ENCODE peak calls at places on chromosome 6, in seven cellular contexts. D, M, Q, P, V, C and T are unnamed samples.

GRCh38 chr6:111657146-111657545 is 51.5 kb upstream of the TRAF3IP2 start:
- DNase-seq in D (peak), M (no peak), Q (no peak), P (no peak), V (no peak), C (no peak), T (no peak)

GRCh38 chr6:148263010-148263409 is 79.6 kb upstream of the SASH1 start:
- DNase-seq in D (no peak), M (no peak), Q (no peak), P (no peak), V (no peak), C (no peak), T (no peak)

GRCh38 chr6:127792616-127793015 is 108.2 kb downstream of the THEMIS start:
- DNase-seq in D (no peak), M (no peak), Q (no peak), P (no peak), V (no peak), C (no peak), T (no peak)

GRCh38 chr6:137315081-137315480 is 95.9 kb upstream of the IFNGR1 start:
- DNase-seq in D (peak), M (no peak), Q (no peak), P (no peak), V (no peak), C (no peak), T (no peak)

GRCh38 chr6:164379786-164380185 is 929.6 kb downstream of the C6orf118 start:
- DNase-seq in D (no peak), M (no peak), Q (no peak), P (no peak), V (no peak), C (no peak), T (no peak)

GRCh38 chr6:89243331-89243629 is 26.1 kb upstream of the GABRR1 start:
- DNase-seq in D (no peak), M (no peak), Q (no peak), P (peak), V (no peak), C (no peak), T (no peak)

GRCh38 chr6:74458536-74458935 is 747.3 kb downstream of the COL12A1 start:
- DNase-seq in D (no peak), M (no peak), Q (no peak), P (no peak), V (no peak), C (no peak), T (no peak)

GRCh38 chr6:36441307-36441894 is 1.3 kb downstream of the PXT1 start:
- DNase-seq in D (peak), M (peak), Q (peak), P (peak), V (peak), C (peak), T (peak)

GRCh38 chr6:17640477-17640917 is 40.4 kb downstream of the FAM8A1 start:
- DNase-seq in D (no peak), M (no peak), Q (no peak), P (no peak), V (no peak), C (no peak), T (no peak)

GRCh38 chr6:111484655-111484974 is 1.6 kb upstream of the REV3L start:
- DNase-seq in D (peak), M (no peak), Q (no peak), P (no peak), V (no peak), C (no peak), T (no peak)

GRCh38 chr6:118872726-118873125 is 21.2 kb upstream of the ASF1A start:
- DNase-seq in D (no peak), M (no peak), Q (no peak), P (no peak), V (no peak), C (no peak), T (no peak)

GRCh38 chr6:53894086-53894485 is 99.3 kb downstream of the LRRC1 start:
- DNase-seq in D (no peak), M (no peak), Q (no peak), P (no peak), V (no peak), C (no peak), T (peak)

GRCh38 chr6:73666393-73666792 is 12.6 kb upstream of the SLC17A5 start:
- DNase-seq in D (no peak), M (no peak), Q (no peak), P (no peak), V (no peak), C (no peak), T (no peak)

GRCh38 chr6:10722820-10723651 is at the start of gene TMEM14C:
- DNase-seq in D (peak), M (peak), Q (peak), P (peak), V (peak), C (peak), T (peak)

GRCh38 chr6:87366428-87366827 is 21.8 kb downstream of the C6orf163 start:
- DNase-seq in D (no peak), M (no peak), Q (no peak), P (no peak), V (no peak), C (no peak), T (no peak)

GRCh38 chr6:6479706-6480250 is 108.7 kb upstream of the LY86 start:
- DNase-seq in D (no peak), M (no peak), Q (no peak), P (no peak), V (no peak), C (no peak), T (no peak)

GRCh38 chr6:3032986-3033385 is 33.3 kb downstream of the NQO2 start:
- DNase-seq in D (no peak), M (no peak), Q (no peak), P (no peak), V (no peak), C (no peak), T (no peak)

GRCh38 chr6:157513004-157513603 is 132.1 kb downstream of the ZDHHC14 start:
- DNase-seq in D (peak), M (no peak), Q (no peak), P (no peak), V (no peak), C (no peak), T (no peak)

GRCh38 chr6:43772571-43773049 is 2.6 kb downstream of the VEGFA start:
- DNase-seq in D (peak), M (no peak), Q (peak), P (no peak), V (no peak), C (no peak), T (peak)

GRCh38 chr6:52498538-52499017 is 78.3 kb downstream of the TRAM2 start:
- DNase-seq in D (no peak), M (no peak), Q (no peak), P (no peak), V (no peak), C (peak), T (no peak)

GRCh38 chr6:12371641-12372146 is 81.5 kb downstream of the EDN1 start:
- DNase-seq in D (peak), M (no peak), Q (no peak), P (no peak), V (no peak), C (no peak), T (no peak)

GRCh38 chr6:166540631-166541331 is 45.7 kb downstream of the RAMACL start:
- DNase-seq in D (no peak), M (no peak), Q (no peak), P (no peak), V (no peak), C (peak), T (peak)
- TF ChIP-seq YY1 in D (no peak), M (no peak), Q (no peak), P (no peak), V (no peak), C (peak), T (no peak)

GRCh38 chr6:149271348-149272340 is 45.9 kb upstream of the TAB2 start:
- DNase-seq in D (no peak), M (no peak), Q (no peak), P (no peak), V (no peak), C (peak), T (no peak)
- TF ChIP-seq YY1 in D (no peak), M (no peak), Q (no peak), P (no peak), V (no peak), C (peak), T (no peak)

DNA sequence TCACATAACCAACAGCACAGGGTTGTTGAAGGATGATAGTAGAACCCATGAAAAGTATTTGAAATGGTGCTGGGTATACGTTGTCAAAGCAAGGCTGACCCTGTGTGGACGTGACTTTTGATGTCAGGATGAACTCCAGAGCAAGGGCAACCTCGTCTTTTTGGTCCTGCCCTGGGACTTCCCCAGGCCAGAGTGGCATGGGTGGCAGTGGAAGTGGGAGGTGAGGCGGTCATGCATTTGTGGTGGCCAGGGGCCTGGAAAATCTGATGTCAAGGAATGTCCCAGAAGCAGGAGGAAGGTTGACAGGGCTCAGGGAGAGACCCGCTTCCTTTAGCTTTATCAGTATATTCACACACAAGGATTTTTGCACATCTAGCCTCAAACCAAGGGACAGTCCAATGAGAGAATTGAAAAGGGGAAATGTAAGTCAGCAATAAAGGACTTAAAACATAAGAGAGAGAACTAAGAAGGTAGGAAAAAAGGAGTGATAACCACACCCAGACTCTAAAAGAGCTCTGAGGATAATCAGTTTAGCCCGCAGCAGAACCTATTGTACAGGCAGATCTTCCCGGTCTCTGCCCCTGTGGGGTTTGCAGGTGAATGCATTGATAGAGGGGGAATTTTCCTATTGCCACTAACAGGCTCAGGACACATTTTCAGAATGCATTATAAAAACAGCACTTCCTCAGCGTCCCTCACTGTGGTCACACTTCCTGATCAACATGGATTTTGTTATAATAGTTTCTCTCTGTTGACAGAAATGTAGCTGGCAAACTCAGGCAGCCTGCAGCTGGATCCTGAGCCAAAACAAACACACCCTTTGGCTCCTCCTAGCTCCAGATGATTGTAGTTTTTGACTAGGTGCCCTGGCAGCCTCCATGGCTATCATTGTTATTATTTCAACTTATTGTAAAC is 98.7 kb upstream of the HDGFL1 start:
- DNase-seq in D (no peak), M (no peak), Q (peak), P (no peak), V (no peak), C (peak), T (no peak)
- TF ChIP-seq YY1 in D (no peak), M (no peak), Q (no peak), P (no peak), V (no peak), C (no peak), T (no peak)

DNA sequence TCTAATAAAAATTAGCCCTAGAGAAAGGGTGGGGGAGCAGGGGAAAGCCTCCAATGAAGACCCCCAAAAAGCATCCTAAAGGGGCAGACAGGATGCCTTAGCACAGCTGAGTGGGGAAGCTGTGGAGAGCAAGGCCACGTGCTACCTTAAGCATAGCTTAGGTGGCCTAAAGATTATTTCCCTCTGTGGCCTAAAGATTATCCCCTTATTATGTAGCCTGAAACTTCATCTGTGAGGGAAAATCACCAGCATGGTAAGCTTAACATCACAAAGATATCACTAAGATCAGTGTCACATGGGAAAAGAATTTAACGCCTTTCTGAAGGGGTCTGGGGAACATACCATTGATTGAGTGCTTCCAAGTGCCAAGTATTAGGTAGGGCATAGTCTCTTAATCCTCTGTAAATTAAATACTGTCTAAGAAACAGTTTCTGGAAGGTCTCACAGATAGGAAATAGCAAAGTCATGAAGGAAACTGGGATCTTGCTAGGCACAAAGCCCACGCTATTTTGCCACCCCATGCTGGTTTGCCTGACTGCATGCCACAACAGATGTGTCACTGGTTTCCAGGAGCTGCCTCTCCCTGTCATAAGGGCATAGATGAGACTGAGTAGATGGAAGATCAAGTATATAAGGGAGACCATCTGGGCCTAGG is 170.0 kb downstream of the HACE1 start:
- DNase-seq in D (no peak), M (peak), Q (no peak), P (no peak), V (no peak), C (no peak), T (no peak)
- TF ChIP-seq YY1 in D (no peak), M (no peak), Q (no peak), P (no peak), V (no peak), C (no peak), T (no peak)

DNA sequence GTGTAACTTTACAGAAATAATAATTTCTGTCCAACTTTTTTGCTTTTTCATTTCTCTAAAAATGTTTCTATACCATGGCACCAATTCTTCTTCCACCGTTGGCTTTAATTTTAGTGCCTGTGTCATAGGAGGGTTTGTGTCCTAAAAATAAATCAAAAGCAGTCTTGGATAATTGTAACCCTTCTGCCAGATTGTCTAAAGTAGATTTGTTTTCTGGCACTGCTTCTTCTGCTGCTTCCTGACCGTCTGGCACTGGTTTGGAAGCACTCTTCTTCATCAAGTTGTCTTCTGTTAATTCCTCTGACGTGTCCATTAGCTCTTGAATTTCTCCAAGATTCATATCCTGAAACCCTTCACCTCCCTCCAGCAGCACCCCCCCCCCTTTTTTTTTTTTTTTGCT is 33.1 kb downstream of the SCAF8 start:
- DNase-seq in D (no peak), M (no peak), Q (no peak), P (no peak), V (no peak), C (no peak), T (no peak)
- TF ChIP-seq YY1 in D (no peak), M (no peak), Q (no peak), P (no peak), V (no peak), C (no peak), T (no peak)

GRCh38 chr6:125140808-125141207 is 12.8 kb upstream of the TPD52L1 start:
- DNase-seq in D (no peak), M (no peak), Q (no peak), P (no peak), V (no peak), C (no peak), T (no peak)
- TF ChIP-seq YY1 in D (no peak), M (no peak), Q (no peak), P (no peak), V (no peak), C (no peak), T (no peak)

GRCh38 chr6:161835426-161836029 is 561.7 kb upstream of the AGPAT4 start:
- DNase-seq in D (peak), M (no peak), Q (peak), P (no peak), V (no peak), C (no peak), T (no peak)
- TF ChIP-seq YY1 in D (no peak), M (no peak), Q (no peak), P (no peak), V (no peak), C (no peak), T (no peak)

GRCh38 chr6:14804444-14805210 is 441.2 kb upstream of the JARID2 start:
- DNase-seq in D (peak), M (no peak), Q (peak), P (no peak), V (no peak), C (no peak), T (no peak)
- TF ChIP-seq YY1 in D (no peak), M (no peak), Q (no peak), P (no peak), V (no peak), C (no peak), T (no peak)